ENCODE peak calls at places on chromosome 19, in five cellular contexts. L, P, G, W and U are unnamed samples.

GRCh38 chr19:45616709-45617027 is 14.7 kb upstream of the GPR4 start:
- DNase-seq in L (no peak), P (no peak), G (no peak), W (no peak), U (no peak)

GRCh38 chr19:55581828-55582223 is 1.2 kb upstream of the ZNF579 start:
- DNase-seq in L (no peak), P (no peak), G (no peak), W (peak), U (no peak)

GRCh38 chr19:49597703-49597974 is 6.7 kb downstream of the PRR12 start:
- DNase-seq in L (no peak), P (no peak), G (no peak), W (no peak), U (no peak)

GRCh38 chr19:18293642-18294466 is 12.4 kb upstream of the JUND start:
- DNase-seq in L (no peak), P (no peak), G (no peak), W (no peak), U (no peak)

GRCh38 chr19:41682437-41682836 is 5.6 kb downstream of the CEACAM7 start:
- DNase-seq in L (no peak), P (no peak), G (no peak), W (no peak), U (no peak)

GRCh38 chr19:23305555-23305954 is 55.4 kb upstream of the ZNF724 start:
- DNase-seq in L (no peak), P (no peak), G (no peak), W (no peak), U (no peak)

GRCh38 chr19:8224394-8225145 is 15.4 kb downstream of the CERS4 start:
- DNase-seq in L (no peak), P (no peak), G (no peak), W (no peak), U (no peak)

GRCh38 chr19:58058428-58058827 is 654 bp upstream of the ZNF135 start:
- DNase-seq in L (no peak), P (peak), G (no peak), W (no peak), U (no peak)

GRCh38 chr19:28404462-28404861 is 808.5 kb downstream of the UQCRFS1 start:
- DNase-seq in L (no peak), P (no peak), G (no peak), W (no peak), U (no peak)

GRCh38 chr19:45640849-45641273 is 1.7 kb upstream of the EML2 start:
- DNase-seq in L (peak), P (peak), G (no peak), W (peak), U (peak)

GRCh38 chr19:46265217-46265828 is 31.5 kb upstream of the HIF3A start:
- DNase-seq in L (peak), P (peak), G (peak), W (peak), U (peak)

GRCh38 chr19:41548954-41549688 is 26.8 kb upstream of the CEACAM21 start:
- DNase-seq in L (no peak), P (no peak), G (no peak), W (no peak), U (no peak)

GRCh38 chr19:51116736-51117135 is 8.0 kb upstream of the SIGLEC9 start:
- DNase-seq in L (no peak), P (no peak), G (no peak), W (no peak), U (no peak)

GRCh38 chr19:51377422-51377821 is 5.0 kb upstream of the NKG7 start:
- DNase-seq in L (no peak), P (no peak), G (no peak), W (no peak), U (no peak)

GRCh38 chr19:4516939-4517300 is 1.4 kb downstream of the PLIN4 start:
- DNase-seq in L (no peak), P (no peak), G (no peak), W (no peak), U (no peak)

GRCh38 chr19:49781394-49781793 is 14.6 kb downstream of the AP2A1 start:
- DNase-seq in L (no peak), P (no peak), G (no peak), W (no peak), U (no peak)

GRCh38 chr19:39971380-39971841 is 446 bp downstream of the PSMC4 start:
- DNase-seq in L (peak), P (no peak), G (no peak), W (no peak), U (no peak)

GRCh38 chr19:19615086-19615485 is 3.4 kb downstream of the PBX4 start:
- DNase-seq in L (no peak), P (no peak), G (no peak), W (no peak), U (peak)

GRCh38 chr19:42433503-42434260 is 6.5 kb upstream of the LIPE start:
- DNase-seq in L (peak), P (peak), G (no peak), W (peak), U (no peak)

GRCh38 chr19:14565298-14565679 is 6.6 kb downstream of the NDUFB7 start:
- DNase-seq in L (no peak), P (no peak), G (no peak), W (no peak), U (no peak)

GRCh38 chr19:43596842-43597461 is 557 bp downstream of the ZNF576 start:
- DNase-seq in L (no peak), P (no peak), G (no peak), W (no peak), U (no peak)

GRCh38 chr19:38392707-38393308 is 4.3 kb downstream of the SPRED3 start:
- DNase-seq in L (peak), P (no peak), G (no peak), W (peak), U (no peak)
- TF ChIP-seq JUND in L (peak), P (no peak), G (no peak), W (no peak), U (no peak)

DNA sequence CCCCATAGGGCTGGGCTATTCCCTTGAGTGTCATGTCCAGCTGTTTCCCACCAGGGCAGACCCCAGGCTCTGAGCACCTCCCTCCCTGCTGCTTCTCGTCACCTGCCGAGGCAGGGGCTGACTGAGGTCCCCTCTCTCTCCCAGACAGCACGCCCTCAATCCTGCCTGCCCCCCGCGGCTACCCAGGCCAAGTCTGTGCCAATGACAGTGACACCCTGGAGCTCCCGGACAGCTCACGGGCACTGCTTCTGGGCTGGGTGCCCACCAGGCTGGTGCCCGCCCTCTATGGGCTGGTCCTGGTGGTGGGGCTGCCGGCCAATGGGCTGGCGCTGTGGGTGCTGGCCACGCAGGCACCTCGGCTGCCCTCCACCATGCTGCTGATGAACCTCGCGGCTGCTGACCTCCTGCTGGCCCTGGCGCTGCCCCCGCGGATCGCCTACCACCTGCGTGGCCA is 657 bp downstream of the F2RL3 start:
- DNase-seq in L (peak), P (no peak), G (no peak), W (no peak), U (no peak)
- TF ChIP-seq CEBPB in L (no peak), P (no peak), G (no peak), W (no peak), U (no peak)

DNA sequence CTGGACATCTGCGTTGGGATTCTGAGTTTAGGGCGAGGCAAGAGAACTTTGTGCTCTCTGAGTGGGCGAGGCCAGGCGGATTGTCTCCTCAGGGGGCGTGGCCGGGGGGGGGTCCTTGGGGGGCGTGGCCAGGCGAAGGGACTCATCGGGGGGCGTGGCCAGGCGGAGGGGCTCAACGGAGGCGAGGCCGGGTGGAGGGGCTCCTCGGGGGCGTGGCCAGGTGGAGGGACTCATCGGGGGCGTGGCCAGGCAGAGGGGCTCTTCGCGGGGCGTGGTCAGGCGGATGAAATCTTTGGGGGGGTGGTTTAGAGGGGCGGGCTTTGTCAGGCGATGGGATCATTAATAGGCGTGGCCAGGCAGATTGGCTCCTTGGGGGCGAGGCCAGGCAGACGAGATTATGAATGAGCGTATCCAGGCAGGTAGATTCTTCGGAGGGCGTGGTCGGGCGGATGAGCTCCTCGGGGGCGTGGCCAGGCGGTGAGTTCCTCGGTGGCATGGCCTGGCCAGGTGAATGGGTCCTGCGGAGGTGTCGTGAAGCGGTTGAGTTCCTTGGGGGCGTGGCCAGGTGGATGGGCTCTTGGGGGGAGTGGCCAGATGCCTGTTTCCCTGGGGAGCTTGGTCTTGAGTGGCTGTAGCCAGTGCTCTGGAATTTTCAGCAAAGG is 10.3 kb upstream of the CACNG7 start:
- DNase-seq in L (peak), P (peak), G (no peak), W (no peak), U (peak)
- TF ChIP-seq ZNF274 in L (no peak), P (no peak), G (no peak), W (no peak), U (no peak)

GRCh38 chr19:34193439-34193838 is 21.1 kb downstream of the LSM14A start:
- DNase-seq in L (no peak), P (no peak), G (no peak), W (no peak), U (no peak)
- TF ChIP-seq JUND in L (no peak), P (no peak), G (no peak), W (no peak), U (no peak)

GRCh38 chr19:37691881-37692504 is 27.6 kb downstream of the ZNF607 start:
- DNase-seq in L (peak), P (peak), G (peak), W (peak), U (no peak)
- TF ChIP-seq CEBPB in L (no peak), P (no peak), G (no peak), W (no peak), U (no peak)

DNA sequence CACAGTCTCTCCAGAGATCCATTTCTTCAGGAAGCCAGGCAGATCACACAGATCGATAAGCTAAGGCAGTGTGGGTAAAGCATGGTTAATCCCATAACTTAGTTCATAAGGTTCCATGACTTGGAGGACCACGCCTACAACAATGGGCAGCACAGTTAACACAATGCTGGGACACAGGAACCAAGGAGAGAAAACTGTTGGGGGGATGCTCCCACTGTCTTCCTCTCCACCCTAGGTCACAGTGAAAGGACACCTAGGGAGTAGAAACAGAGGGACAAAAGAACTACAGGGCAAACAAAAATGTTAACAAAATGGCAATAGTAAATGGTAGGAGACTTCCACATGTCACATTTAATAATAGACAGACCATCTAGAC is 20.8 kb upstream of the ZNF181 start:
- DNase-seq in L (no peak), P (no peak), G (no peak), W (no peak), U (no peak)
- TF ChIP-seq ZNF274 in L (no peak), P (no peak), G (no peak), W (no peak), U (no peak)

DNA sequence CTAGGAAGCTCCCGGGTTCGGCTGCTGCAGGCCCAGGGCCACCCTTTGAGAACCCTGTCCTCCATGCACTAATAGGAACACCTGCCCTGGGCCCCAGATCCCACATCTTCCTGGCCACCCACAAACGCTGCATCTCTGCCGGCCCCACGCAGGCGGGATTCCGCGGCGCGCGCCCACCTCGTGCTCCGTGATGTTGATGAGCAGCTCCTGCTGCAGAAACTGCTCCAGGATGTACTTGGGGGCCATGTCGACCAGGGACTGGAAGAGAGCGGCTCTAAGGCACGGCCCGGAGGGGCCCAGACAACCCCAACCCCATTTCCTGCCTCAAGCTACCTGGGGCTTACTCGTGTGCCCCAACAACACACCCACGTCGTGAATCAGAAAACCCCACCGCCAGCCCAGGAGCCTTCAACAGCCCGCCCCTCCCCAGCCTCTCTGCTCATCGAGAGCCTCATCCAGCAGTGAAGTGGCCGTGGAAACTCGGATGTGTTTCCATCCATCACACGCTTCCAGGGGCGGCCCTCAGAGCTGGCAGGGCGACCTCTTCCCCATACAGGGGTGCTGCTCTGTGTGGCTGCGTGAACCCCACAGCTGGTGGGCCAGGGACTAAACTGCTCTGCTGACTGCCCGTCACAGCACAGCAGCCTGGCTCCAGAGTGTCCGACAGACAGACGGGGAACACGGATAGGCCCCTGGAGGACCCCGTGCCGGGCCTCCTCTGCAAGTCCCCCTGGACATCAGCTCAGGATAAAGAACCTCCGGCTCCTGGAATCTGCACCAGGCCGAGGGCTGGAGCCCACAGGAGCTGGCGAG is 4.2 kb downstream of the POLR2E start:
- DNase-seq in L (no peak), P (no peak), G (no peak), W (no peak), U (no peak)
- TF ChIP-seq JUND in L (no peak), P (no peak), G (no peak), W (no peak), U (no peak)

DNA sequence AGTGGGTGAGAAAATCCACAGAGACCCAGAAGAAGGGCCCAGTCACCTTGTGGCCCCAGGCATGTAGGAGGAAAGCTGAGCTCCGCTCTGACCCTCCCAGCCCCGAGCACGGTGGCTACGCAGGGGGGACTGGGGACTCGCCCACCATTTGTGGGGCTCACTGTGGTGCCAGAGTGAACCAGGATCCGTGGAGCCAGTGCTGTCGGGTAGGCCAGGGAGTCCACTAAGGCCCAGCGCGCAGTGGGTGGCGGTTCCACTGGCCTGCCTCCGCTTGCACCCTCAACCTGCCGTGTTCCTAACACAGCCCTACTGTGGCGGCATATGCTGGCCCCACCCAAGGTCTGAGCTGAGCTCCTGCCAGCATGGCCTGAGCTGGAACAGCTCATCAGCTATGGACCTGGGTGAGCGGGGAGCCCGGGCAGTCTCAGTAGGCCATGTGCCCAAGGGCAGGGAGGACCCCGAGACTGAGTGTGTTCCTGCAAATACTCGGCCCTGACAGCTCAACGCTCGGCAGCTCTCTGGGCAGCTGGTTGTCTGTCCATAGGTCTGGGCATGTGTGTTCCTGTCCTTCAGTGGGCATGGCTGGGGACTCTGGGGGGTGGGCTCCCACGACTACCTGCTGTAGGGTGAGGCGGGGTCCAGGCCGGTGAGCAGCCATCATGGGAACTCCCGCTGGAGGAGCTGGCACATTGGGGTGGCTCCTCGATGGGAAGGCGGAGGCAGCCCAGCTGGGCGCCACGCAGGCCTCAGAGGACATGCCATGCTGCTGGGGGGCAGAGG is 36.6 kb downstream of the CEBPG start:
- DNase-seq in L (no peak), P (no peak), G (no peak), W (no peak), U (no peak)
- TF ChIP-seq CEBPB in L (no peak), P (no peak), G (no peak), W (no peak), U (no peak)

GRCh38 chr19:17109962-17110598 is 34.5 kb downstream of the MYO9B start:
- DNase-seq in L (no peak), P (no peak), G (peak), W (no peak), U (no peak)
- TF ChIP-seq ZNF274 in L (no peak), P (no peak), G (no peak), W (no peak), U (no peak)

GRCh38 chr19:7216373-7216902 is 77.8 kb downstream of the INSR start:
- DNase-seq in L (no peak), P (no peak), G (no peak), W (no peak), U (no peak)
- TF ChIP-seq JUND in L (no peak), P (no peak), G (no peak), W (no peak), U (no peak)